ENCODE peak calls at places on chromosomes 13 and 19, in six cellular contexts. U, Q, N, I, P and X are unnamed samples. For H3K4me1, the result is how much of the 10 kb centered on the place peaks cover.

GRCh38 chr13:72435251-72435650 is 292.2 kb downstream of the MZT1 start:
- DNase-seq in U (no peak), Q (no peak), N (no peak), I (no peak), P (no peak), X (no peak)

GRCh38 chr13:100214886-100215285 is 126.0 kb downstream of the PCCA start:
- DNase-seq in U (no peak), Q (no peak), N (no peak), I (no peak), P (no peak), X (no peak)

GRCh38 chr13:24038846-24039330 is 121.6 kb upstream of the SPATA13 start:
- DNase-seq in U (no peak), Q (no peak), N (no peak), I (no peak), P (no peak), X (no peak)

GRCh38 chr13:35518337-35518736 is 41.8 kb upstream of the MAB21L1 start:
- DNase-seq in U (no peak), Q (no peak), N (no peak), I (no peak), P (no peak), X (no peak)

GRCh38 chr19:46514589-46515289 is 19.1 kb upstream of the PNMA8B start:
- DNase-seq in U (no peak), Q (no peak), N (no peak), I (no peak), P (no peak), X (no peak)

GRCh38 chr19:46429999-46430398 is 1.3 kb upstream of the PNMA8C start:
- DNase-seq in U (no peak), Q (no peak), N (no peak), I (no peak), P (no peak), X (no peak)

GRCh38 chr13:80105350-80105749 is 235.6 kb downstream of the SPRY2 start:
- DNase-seq in U (no peak), Q (no peak), N (no peak), I (no peak), P (no peak), X (no peak)

GRCh38 chr19:13165091-13165997 is 15.1 kb downstream of the IER2 start:
- DNase-seq in U (no peak), Q (no peak), N (no peak), I (peak), P (no peak), X (no peak)

GRCh38 chr19:23507441-23507840 is 112.2 kb upstream of the ZNF91 start:
- DNase-seq in U (no peak), Q (no peak), N (no peak), I (no peak), P (no peak), X (no peak)

GRCh38 chr13:39536274-39536673 is 66.7 kb downstream of the LHFPL6 start:
- DNase-seq in U (no peak), Q (no peak), N (no peak), I (no peak), P (no peak), X (no peak)

GRCh38 chr13:29524641-29525040 is 70.8 kb downstream of the SLC7A1 start:
- DNase-seq in U (no peak), Q (no peak), N (no peak), I (no peak), P (no peak), X (no peak)

GRCh38 chr19:49613374-49613773 is 22.4 kb downstream of the PRR12 start:
- DNase-seq in U (no peak), Q (no peak), N (no peak), I (no peak), P (no peak), X (no peak)

GRCh38 chr13:113216165-113217056 is 7.0 kb downstream of the CUL4A start:
- DNase-seq in U (no peak), Q (peak), N (peak), I (peak), P (no peak), X (peak)

GRCh38 chr13:113220877-113221276 is 11.5 kb downstream of the CUL4A start:
- DNase-seq in U (no peak), Q (no peak), N (peak), I (no peak), P (no peak), X (no peak)

GRCh38 chr13:113224486-113224885 is 15.1 kb downstream of the CUL4A start:
- DNase-seq in U (no peak), Q (no peak), N (peak), I (no peak), P (no peak), X (no peak)

GRCh38 chr13:113219311-113219940 is 10.0 kb downstream of the CUL4A start:
- DNase-seq in U (no peak), Q (peak), N (no peak), I (no peak), P (no peak), X (no peak)

DNA sequence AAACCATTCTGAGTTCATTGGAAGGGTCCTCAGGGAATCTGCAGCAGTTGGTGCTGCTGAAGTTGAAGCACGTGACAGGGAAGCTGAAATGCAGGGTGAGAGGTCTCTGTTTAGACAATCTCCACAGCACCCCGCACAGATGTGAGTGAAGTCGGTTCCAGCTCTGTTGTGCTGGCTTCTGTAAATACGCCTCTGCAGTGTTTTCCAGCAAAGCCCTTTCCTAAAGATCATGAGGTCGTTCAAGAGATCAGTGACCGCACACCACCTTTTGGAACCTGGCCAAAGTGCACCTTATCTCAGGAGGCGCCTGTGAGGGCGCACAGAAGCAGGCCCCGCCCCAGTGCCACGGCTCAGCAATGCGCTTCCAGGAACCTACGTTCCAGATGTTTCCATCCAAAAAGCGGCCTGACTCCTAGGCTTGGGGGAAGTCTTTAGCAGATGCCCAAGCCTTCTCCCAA is 10.8 kb downstream of the CUL4A start:
- DNase-seq in U (no peak), Q (peak), N (peak), I (peak), P (no peak), X (peak)
- H3K4me1 ChIP-seq in U (under half), Q (under half), N (under half), I (under half), P (under half), X (under half)

DNA sequence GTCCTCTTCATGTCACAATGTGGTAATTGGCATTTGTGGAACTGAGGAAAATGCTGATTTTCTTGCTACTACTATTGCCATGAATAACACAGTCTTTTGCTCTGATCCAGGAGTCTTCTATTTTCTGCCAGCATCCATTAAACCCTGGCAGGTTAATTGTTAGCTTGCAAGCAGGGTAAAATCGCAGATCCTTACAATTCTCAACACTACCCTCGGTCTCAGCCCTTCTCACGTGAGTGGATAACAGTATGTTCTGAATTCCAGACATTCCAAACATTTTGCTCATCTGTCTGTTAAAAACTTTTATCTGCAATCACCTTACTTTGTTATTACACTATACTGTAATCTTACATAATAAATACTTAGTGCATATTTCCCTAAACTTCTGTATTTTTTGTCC is 251.3 kb upstream of the ATXN8OS start:
- DNase-seq in U (no peak), Q (no peak), N (no peak), I (peak), P (no peak), X (no peak)
- H3K4me3 ChIP-seq in U (no peak), Q (no peak), N (no peak), I (no peak), P (no peak), X (no peak)

GRCh38 chr19:16200776-16201391 is 3.2 kb downstream of the AP1M1 start:
- DNase-seq in U (no peak), Q (no peak), N (no peak), I (no peak), P (no peak), X (no peak)

GRCh38 chr19:16202320-16203255 is 4.9 kb downstream of the AP1M1 start:
- DNase-seq in U (no peak), Q (no peak), N (no peak), I (no peak), P (no peak), X (no peak)

GRCh38 chr19:16199275-16199932 is 1.7 kb downstream of the AP1M1 start:
- DNase-seq in U (no peak), Q (no peak), N (no peak), I (no peak), P (no peak), X (no peak)

GRCh38 chr19:16198363-16198636 is 589 bp downstream of the AP1M1 start:
- DNase-seq in U (no peak), Q (peak), N (peak), I (peak), P (no peak), X (peak)

GRCh38 chr19:16200038-16200775 is 2.5 kb downstream of the AP1M1 start:
- DNase-seq in U (no peak), Q (no peak), N (no peak), I (peak), P (no peak), X (no peak)
- H3K4me1 ChIP-seq in U (under half), Q (under half), N (under half), I (under half), P (under half), X (under half)

DNA sequence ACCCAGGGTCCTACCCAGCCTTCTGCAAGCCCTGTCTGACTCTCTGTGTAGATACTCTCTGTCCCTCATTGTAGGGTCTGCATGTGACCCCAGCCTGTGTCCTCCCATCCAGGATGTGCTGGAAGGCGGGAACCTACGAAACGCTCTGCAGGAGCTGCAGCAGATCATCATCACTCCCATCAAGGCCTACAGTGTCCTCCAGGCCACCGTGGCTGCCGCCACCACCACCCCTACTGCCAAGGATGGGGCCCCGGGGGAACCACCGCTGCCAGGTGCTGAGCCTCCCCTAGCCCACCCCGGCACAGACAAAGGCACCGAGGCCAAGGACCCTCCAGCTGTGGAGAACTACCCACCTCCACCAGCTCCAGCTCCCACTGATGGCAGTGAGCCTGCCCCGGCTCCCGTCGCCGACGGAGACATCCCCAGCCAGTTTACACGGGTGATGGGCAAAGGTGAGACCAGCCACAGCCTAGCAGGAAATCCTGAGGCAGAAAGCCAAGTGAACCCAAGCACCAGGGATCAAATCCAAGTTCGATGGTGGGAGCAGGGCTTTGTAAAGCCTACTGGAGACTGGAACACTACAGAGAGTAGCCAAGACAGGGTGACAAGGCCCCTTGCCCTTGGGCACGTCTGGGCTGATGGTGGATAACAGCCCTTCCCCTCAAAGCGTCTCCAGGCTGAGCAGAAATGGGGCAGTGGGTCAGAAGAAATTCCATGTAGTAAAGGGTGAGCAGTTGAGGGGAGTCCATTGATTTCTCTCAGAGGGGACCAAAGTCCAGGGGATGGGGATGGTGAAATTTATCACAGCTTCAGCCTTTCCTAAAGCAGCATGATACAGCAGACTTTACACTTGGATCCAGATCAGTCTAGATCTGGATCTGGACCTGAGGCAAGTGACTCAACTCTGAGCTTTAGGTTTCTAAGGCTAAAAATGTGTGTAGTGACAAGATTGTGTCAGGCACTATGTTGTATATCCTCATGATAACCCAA is 13.2 kb downstream of the PAF1 start:
- DNase-seq in U (no peak), Q (no peak), N (peak), I (no peak), P (no peak), X (no peak)
- H3K4me3 ChIP-seq in U (no peak), Q (no peak), N (no peak), I (no peak), P (no peak), X (no peak)

GRCh38 chr19:42279902-42280760 is 11.1 kb downstream of the CIC start:
- DNase-seq in U (peak), Q (peak), N (peak), I (peak), P (peak), X (peak)
- H3K4me1 ChIP-seq in U (under half), Q (half or more), N (under half), I (under half), P (under half), X (under half)

DNA sequence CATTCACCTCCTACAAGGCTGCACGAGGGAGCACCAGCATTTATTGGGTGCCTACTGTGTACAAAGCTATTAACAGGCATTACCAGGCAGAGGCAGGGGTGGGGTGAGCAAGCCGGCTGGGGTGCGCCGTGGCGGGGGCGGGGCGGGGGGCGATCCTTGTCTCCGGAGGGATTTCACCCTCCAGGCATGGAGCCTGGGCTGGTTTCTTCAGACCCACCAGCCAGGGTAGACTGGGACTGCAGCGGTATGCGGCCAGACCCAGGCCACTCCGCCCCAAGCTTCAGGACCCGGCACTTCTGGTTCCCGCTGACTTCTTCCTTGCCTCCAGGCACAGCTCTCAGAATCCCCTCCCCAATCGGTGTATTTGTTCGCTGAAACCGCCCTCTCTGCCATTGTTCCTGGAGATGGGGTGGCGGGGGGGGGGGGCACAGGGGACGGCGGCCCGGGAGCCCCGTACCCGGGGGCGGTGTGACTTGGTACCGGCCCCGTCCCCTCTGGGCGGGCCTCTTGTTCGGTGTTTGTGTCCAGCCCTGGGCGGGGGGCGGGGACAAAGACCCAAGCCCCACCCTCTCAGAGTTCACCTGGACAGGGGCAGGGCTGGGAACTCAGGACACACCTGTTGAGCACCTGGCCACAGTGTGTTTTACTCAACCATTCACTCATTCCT is 14.4 kb downstream of the TJP3 start:
- DNase-seq in U (no peak), Q (no peak), N (no peak), I (peak), P (no peak), X (peak)
- H3K4me3 ChIP-seq in U (peak), Q (no peak), N (no peak), I (peak), P (no peak), X (peak)

GRCh38 chr19:2050349-2050990 is 574 bp downstream of the MKNK2 start:
- DNase-seq in U (no peak), Q (no peak), N (no peak), I (no peak), P (no peak), X (peak)

GRCh38 chr19:2048959-2049740 is 1.9 kb downstream of the MKNK2 start:
- DNase-seq in U (no peak), Q (no peak), N (peak), I (no peak), P (no peak), X (peak)

GRCh38 chr19:2051771-2052704 is 994 bp upstream of the MKNK2 start:
- DNase-seq in U (peak), Q (no peak), N (peak), I (no peak), P (peak), X (peak)

GRCh38 chr19:2049741-2050348 is 1.2 kb downstream of the MKNK2 start:
- DNase-seq in U (peak), Q (peak), N (peak), I (peak), P (peak), X (peak)

GRCh38 chr19:2050991-2051770 is at the start of gene MKNK2:
- DNase-seq in U (peak), Q (peak), N (peak), I (peak), P (peak), X (peak)
- H3K4me1 ChIP-seq in U (under half), Q (half or more), N (under half), I (under half), P (half or more), X (half or more)